ENCODE peak calls at places on chromosome 17, in eight cellular contexts. V is fibroblast of the aortic adventitia, H is GM06990, T is thoracic aorta, B is heart left ventricle, A is transverse colon, Z is mucosa of descending colon, J is left lung. P is an unnamed sample.

GRCh38 chr17:41836550-41837196 is 641 bp upstream of the NT5C3B start:
- DNase-seq in B (no peak), T (no peak), V (no peak), A (no peak), J (no peak), Z (no peak), H (no peak), P (no peak)

GRCh38 chr17:4576729-4577322 is 7.5 kb upstream of the SMTNL2 start:
- DNase-seq in Z (no peak), T (no peak), V (no peak), J (no peak), A (no peak), H (no peak), B (peak), P (no peak)

GRCh38 chr17:46722662-46723285 is 95.7 kb downstream of the WNT3 start:
- DNase-seq in J (no peak), Z (no peak), T (no peak), H (no peak), V (no peak), B (no peak), A (no peak), P (no peak)

GRCh38 chr17:3665834-3666233 is 2.5 kb downstream of the TAX1BP3 start:
- DNase-seq in B (peak), J (no peak), H (no peak), V (no peak), A (no peak), T (no peak), Z (no peak), P (no peak)

GRCh38 chr17:3003401-3004149 is 59.8 kb downstream of the OR1D5 start:
- DNase-seq in Z (peak), V (no peak), T (no peak), J (peak), A (peak), B (peak), H (peak), P (no peak)

GRCh38 chr17:81865733-81866439 is 5.3 kb downstream of the ARHGDIA start:
- DNase-seq in H (peak), A (peak), J (no peak), B (no peak), Z (peak), V (peak), T (no peak), P (peak)

GRCh38 chr17:75031972-75032895 is 14.5 kb downstream of the ATP5PD start:
- DNase-seq in J (peak), A (peak), T (peak), B (peak), Z (peak), V (peak), H (no peak), P (peak)

GRCh38 chr17:38428150-38428642 is at the start of gene ARHGAP23:
- DNase-seq in V (peak), B (peak), T (no peak), H (no peak), J (peak), A (peak), Z (peak), P (peak)

GRCh38 chr17:82019905-82020873 is 2.5 kb downstream of the CENPX start:
- DNase-seq in H (peak), V (peak), J (no peak), B (peak), Z (peak), T (no peak), A (peak), P (peak)

GRCh38 chr17:65389956-65390355 is 171.5 kb downstream of the AXIN2 start:
- DNase-seq in V (peak), T (no peak), Z (no peak), H (no peak), B (no peak), J (no peak), A (no peak), P (peak)

GRCh38 chr17:36980281-36980761 is 31.6 kb downstream of the AATF start:
- DNase-seq in Z (no peak), B (no peak), H (no peak), T (no peak), J (no peak), A (no peak), V (peak), P (no peak)

GRCh38 chr17:59746849-59747445 is 39.5 kb downstream of the VMP1 start:
- DNase-seq in Z (no peak), T (no peak), V (peak), J (no peak), H (peak), A (no peak), B (no peak), P (peak)

GRCh38 chr17:1736348-1737281 is 6.1 kb upstream of the SERPINF2 start:
- DNase-seq in J (peak), B (peak), T (no peak), A (peak), Z (no peak), V (peak), H (no peak), P (peak)

GRCh38 chr17:3917391-3917931 is 1.2 kb upstream of the P2RX1 start:
- DNase-seq in V (peak), H (no peak), J (no peak), A (peak), B (peak), Z (peak), T (no peak), P (no peak)

GRCh38 chr17:59893617-59894100 is 738 bp downstream of the RPS6KB1 start:
- DNase-seq in J (no peak), T (no peak), A (no peak), V (peak), H (no peak), B (no peak), Z (no peak), P (peak)

GRCh38 chr17:44536090-44536960 is 21.0 kb upstream of the FZD2 start:
- DNase-seq in H (no peak), Z (no peak), T (no peak), V (no peak), J (no peak), B (peak), A (no peak), P (peak)

GRCh38 chr17:42221886-42222745 is 27.8 kb upstream of the GHDC start:
- DNase-seq in V (peak), Z (no peak), B (no peak), J (no peak), A (peak), T (no peak), H (no peak), P (peak)

GRCh38 chr17:49987681-49988441 is 7.2 kb downstream of the DLX3 start:
- DNase-seq in V (peak), A (no peak), B (no peak), T (no peak), Z (no peak), J (no peak), H (no peak), P (peak)

GRCh38 chr17:61849674-61850073 is 13.7 kb downstream of the BRIP1 start:
- DNase-seq in T (no peak), V (peak), B (no peak), J (no peak), Z (no peak), A (no peak), H (no peak), P (peak)

GRCh38 chr17:18191071-18191667 is 7.5 kb downstream of the ALKBH5 start:
- DNase-seq in A (no peak), T (peak), H (no peak), Z (no peak), J (peak), V (peak), B (peak), P (no peak)

GRCh38 chr17:70604854-70605253 is 435.5 kb downstream of the KCNJ2 start:
- DNase-seq in H (no peak), Z (no peak), A (no peak), V (no peak), T (no peak), J (no peak), B (no peak), P (no peak)

GRCh38 chr17:57524790-57525543 is 220.1 kb downstream of the CCDC182 start:
- DNase-seq in H (no peak), B (no peak), V (no peak), Z (no peak), J (no peak), T (no peak), A (no peak), P (no peak)

GRCh38 chr17:80442764-80443163 is 27.8 kb downstream of the ENDOV start:
- DNase-seq in Z (no peak), T (no peak), J (no peak), V (no peak), A (no peak), B (no peak), H (no peak), P (no peak)

GRCh38 chr17:76089680-76090516 is 10.9 kb downstream of the ZACN start:
- DNase-seq in B (peak), H (no peak), A (no peak), Z (no peak), T (no peak), V (no peak), J (no peak), P (no peak)

GRCh38 chr17:76094046-76094445 is 9.5 kb downstream of the EXOC7 start:
- DNase-seq in V (no peak), A (no peak), Z (no peak), B (no peak), H (no peak), J (no peak), T (no peak), P (no peak)

GRCh38 chr17:76091526-76092285 is 11.9 kb downstream of the EXOC7 start:
- DNase-seq in V (no peak), Z (no peak), J (no peak), T (no peak), A (no peak), H (no peak), B (no peak), P (no peak)

GRCh38 chr17:76090517-76091135 is 11.6 kb downstream of the ZACN start:
- DNase-seq in T (no peak), B (no peak), J (no peak), V (no peak), A (no peak), H (no peak), Z (no peak), P (no peak)

DNA sequence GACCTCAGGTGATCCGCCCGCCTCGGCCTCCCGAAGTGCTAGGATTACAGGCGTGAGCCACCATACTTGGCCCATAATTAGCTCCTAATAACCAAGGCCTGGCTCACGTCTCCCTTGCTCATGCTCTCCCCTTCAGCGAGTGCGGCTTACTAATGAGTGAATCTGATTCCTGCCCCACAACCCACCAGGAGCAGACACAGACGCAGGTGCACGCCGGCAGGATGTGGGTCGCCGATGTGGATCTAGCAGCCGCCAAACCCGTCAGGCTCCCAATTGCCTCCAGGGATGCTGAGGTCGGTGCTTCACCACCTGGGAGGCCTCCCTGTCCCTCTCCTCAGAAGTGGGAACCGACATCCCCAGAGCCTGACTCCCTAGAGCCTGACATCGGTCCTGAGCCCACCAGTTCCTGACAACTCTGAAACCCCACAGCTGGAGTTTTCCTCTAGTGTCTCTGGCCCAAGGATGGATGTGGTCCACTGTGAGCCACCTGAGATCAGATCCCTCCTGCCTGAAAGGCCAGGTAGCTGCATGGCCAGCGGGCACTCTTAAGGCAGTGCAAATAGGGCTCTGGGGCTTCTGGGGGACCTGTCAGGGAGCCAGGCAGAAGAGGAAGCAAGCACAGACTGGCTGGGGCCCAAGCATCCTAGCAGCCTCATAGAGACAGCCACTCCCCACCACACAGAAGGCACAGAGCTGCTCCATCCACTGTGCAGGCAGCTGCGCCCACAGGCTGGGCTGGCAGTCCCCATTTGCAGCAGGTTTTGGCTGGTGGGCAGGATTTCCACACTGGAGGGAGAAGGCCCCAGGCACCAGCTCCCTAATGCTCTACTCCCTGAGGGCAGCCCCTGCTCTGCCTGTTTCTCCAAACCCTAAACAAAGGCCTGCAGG is 10.8 kb downstream of the EXOC7 start:
- DNase-seq in T (no peak), A (no peak), Z (no peak), V (no peak), J (no peak), H (no peak), B (no peak), P (no peak)
- TF ChIP-seq CTCF in T (no peak), A (no peak), Z (no peak), V (no peak), J (no peak), H (no peak), B (no peak), P (no peak)

DNA sequence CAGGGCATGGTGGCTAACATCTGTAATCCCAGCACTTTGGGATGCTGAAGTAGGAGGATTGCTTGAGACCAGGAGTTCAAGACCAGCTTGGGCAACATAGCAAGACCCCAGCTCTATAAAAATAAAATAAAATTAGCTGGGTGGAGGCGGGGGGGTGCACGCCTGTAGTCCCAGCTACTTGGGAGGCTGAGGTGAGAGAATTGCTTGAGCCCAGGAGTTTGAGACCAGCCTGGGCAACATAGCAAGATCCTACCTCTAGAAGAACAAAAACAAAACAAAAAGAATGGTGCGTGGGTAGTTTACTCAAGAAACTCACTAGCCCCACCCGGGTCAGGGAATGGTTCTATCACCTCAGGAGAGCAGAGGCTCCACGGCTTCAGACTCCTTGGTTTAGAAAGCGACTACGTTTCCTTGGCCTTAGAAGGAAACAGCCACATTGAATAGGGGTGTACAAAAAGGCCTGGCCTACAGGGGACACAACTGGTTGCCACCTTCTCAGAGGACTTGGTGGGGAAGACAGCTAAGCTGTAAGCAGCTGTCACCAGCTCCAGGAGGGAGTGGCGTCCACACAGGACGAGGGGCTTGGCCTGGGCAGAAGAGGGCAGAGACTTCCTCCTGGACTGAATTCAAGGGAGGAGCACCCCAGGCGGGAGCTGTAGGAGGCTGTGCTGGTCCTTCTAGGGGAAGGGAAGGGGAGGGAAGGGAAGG is 717 bp downstream of the TK1 start:
- DNase-seq in H (no peak), T (no peak), B (peak), A (peak), V (no peak), Z (peak), J (peak), P (peak)
- H3K4me3 ChIP-seq in H (peak), T (peak), B (no peak), A (peak), V (peak), Z (no peak), J (no peak), P (peak)

DNA sequence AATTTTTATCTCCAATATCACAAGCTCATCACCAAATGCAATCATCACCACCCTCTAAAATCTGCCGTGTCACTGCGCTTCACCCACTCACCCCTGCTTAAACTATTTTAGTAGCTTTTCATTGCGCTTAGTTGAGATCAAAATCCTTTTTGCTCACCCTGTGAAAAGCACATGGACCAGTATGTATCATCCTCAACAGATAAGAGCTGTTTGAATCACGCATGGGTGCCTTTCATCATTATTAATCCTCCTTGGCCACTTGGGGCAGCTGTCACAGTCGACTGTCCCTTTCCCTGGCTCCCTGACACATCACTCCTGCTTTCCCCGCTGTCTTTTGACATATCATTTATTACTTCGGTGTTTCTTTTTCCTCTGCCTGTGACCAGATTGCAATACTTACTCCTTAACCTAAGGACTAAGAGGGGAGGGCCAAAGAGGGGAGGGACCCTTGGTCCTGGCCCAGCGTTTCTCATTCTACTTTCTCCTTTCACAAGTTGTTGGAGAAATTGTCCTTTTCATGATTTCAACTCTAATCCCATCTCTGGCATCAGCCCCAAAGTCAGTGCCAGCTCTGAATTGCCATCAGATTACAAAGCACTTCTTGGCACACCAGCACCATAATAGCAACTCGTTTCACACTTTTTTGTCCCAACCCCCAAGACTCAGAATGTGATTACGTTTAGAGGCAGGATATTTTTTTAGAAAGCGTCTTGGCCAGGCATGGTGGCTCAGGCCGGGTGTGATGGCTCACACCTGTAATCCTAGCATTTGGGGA is 8.6 kb upstream of the KDM6B start:
- DNase-seq in H (no peak), T (no peak), A (no peak), Z (no peak), J (no peak), B (no peak), V (peak), P (peak)
- TF ChIP-seq CTCF in H (no peak), T (no peak), A (no peak), Z (no peak), J (no peak), B (no peak), V (peak), P (peak)

GRCh38 chr17:39704821-39705551 is 5.1 kb downstream of the ERBB2 start:
- DNase-seq in A (no peak), J (peak), H (no peak), T (peak), B (no peak), Z (peak), V (peak), P (peak)

GRCh38 chr17:39705786-39706348 is 6.0 kb downstream of the ERBB2 start:
- DNase-seq in V (no peak), H (no peak), B (peak), J (peak), A (peak), Z (peak), T (no peak), P (no peak)

GRCh38 chr17:39703913-39704312 is 4.0 kb downstream of the ERBB2 start:
- DNase-seq in A (no peak), B (no peak), V (no peak), Z (no peak), J (no peak), T (no peak), H (no peak), P (no peak)

GRCh38 chr17:39706921-39707337 is 7.1 kb downstream of the ERBB2 start:
- DNase-seq in A (peak), J (no peak), H (no peak), V (no peak), T (no peak), Z (peak), B (no peak), P (no peak)

GRCh38 chr17:39706383-39706782 is 6.5 kb downstream of the ERBB2 start:
- DNase-seq in B (no peak), Z (no peak), J (no peak), V (no peak), A (no peak), H (no peak), T (no peak), P (no peak)
- H3K4me3 ChIP-seq in B (no peak), Z (no peak), J (no peak), V (no peak), A (no peak), H (no peak), T (peak), P (no peak)

P was measured in AG10803.